ENCODE peak calls at places on chromosomes 3 and 15, in nine cellular contexts. K, P, V, Y, C, N, Q, E and D are unnamed samples.

GRCh38 chr3:181794036-181794790 is 82.5 kb downstream of the SOX2 start:
- DNase-seq in K (no peak), P (no peak), V (no peak), Y (no peak), C (no peak), N (no peak), Q (no peak), E (no peak), D (no peak)

GRCh38 chr15:100205549-100206295 is 136.1 kb downstream of the ADAMTS17 start:
- DNase-seq in K (no peak), P (no peak), V (no peak), Y (no peak), C (no peak), N (no peak), Q (no peak), E (no peak), D (no peak)

GRCh38 chr3:127680790-127681189 is 8.0 kb downstream of the ABTB1 start:
- DNase-seq in K (no peak), P (peak; percentile 78), V (no peak), Y (no peak), C (no peak), N (no peak), Q (no peak), E (no peak), D (no peak)

GRCh38 chr3:67646586-67647234 is 7.7 kb downstream of the SUCLG2 start:
- DNase-seq in K (peak; percentile 30), P (no peak), V (peak; percentile 30), Y (no peak), C (no peak), N (no peak), Q (no peak), E (no peak), D (peak; percentile 23)

GRCh38 chr3:55719508-55719907 is 232.4 kb upstream of the WNT5A start:
- DNase-seq in K (no peak), P (no peak), V (peak; percentile 26), Y (no peak), C (no peak), N (no peak), Q (no peak), E (no peak), D (peak; percentile 13)

GRCh38 chr3:42148982-42149432 is 57.9 kb downstream of the TRAK1 start:
- DNase-seq in K (peak; percentile 87), P (no peak), V (peak; percentile 86), Y (peak; percentile 51), C (peak; percentile 59), N (peak; percentile 47), Q (no peak), E (peak; percentile 82), D (peak; percentile 85)

GRCh38 chr3:63877737-63878393 is 14.2 kb downstream of the ATXN7 start:
- DNase-seq in K (no peak), P (no peak), V (peak; percentile 33), Y (no peak), C (peak; percentile 7), N (no peak), Q (no peak), E (no peak), D (no peak)

GRCh38 chr3:148794357-148794756 is 33.3 kb upstream of the CPB1 start:
- DNase-seq in K (no peak), P (no peak), V (no peak), Y (no peak), C (no peak), N (no peak), Q (no peak), E (no peak), D (no peak)

GRCh38 chr3:194072097-194072428 is 63.9 kb upstream of the HES1 start:
- DNase-seq in K (no peak), P (no peak), V (no peak), Y (no peak), C (no peak), N (no peak), Q (no peak), E (no peak), D (no peak)

GRCh38 chr3:84987709-84988504 is 29.1 kb downstream of the CADM2 start:
- DNase-seq in K (no peak), P (no peak), V (peak; percentile 0), Y (no peak), C (no peak), N (no peak), Q (no peak), E (no peak), D (no peak)

GRCh38 chr15:56772868-56773639 is 39.7 kb upstream of the ZNF280D start:
- DNase-seq in K (peak; percentile 65), P (no peak), V (no peak), Y (no peak), C (no peak), N (no peak), Q (no peak), E (no peak), D (peak; percentile 77)

GRCh38 chr15:74041777-74042435 is 40.4 kb downstream of the GOLGA6A start:
- DNase-seq in K (no peak), P (no peak), V (no peak), Y (no peak), C (no peak), N (no peak), Q (no peak), E (no peak), D (peak; percentile 24)
- TF ChIP-seq CTCF in K (no peak), P (no peak), V (no peak), Y (no peak), C (no peak), N (no peak), Q (no peak), E (no peak), D (no peak)

GRCh38 chr15:44029940-44030568 is 165.0 kb downstream of the FRMD5 start:
- DNase-seq in K (peak; percentile 85), P (no peak), V (peak; percentile 71), Y (no peak), C (no peak), N (no peak), Q (no peak), E (no peak), D (peak; percentile 30)
- TF ChIP-seq CTCF in K (peak; percentile 4), P (no peak), V (peak; percentile 3), Y (no peak), C (no peak), N (no peak), Q (no peak), E (no peak), D (no peak)

GRCh38 chr3:5438011-5438355 is 250.5 kb downstream of the EDEM1 start:
- DNase-seq in K (no peak), P (no peak), V (no peak), Y (no peak), C (no peak), N (no peak), Q (no peak), E (no peak), D (no peak)

GRCh38 chr3:5442786-5443138 is 255.3 kb downstream of the EDEM1 start:
- DNase-seq in K (no peak), P (no peak), V (no peak), Y (no peak), C (no peak), N (no peak), Q (no peak), E (no peak), D (no peak)

GRCh38 chr3:5444253-5444652 is 256.7 kb downstream of the EDEM1 start:
- DNase-seq in K (no peak), P (no peak), V (no peak), Y (no peak), C (no peak), N (no peak), Q (no peak), E (no peak), D (no peak)

GRCh38 chr3:5441401-5441800 is 253.9 kb downstream of the EDEM1 start:
- DNase-seq in K (no peak), P (no peak), V (no peak), Y (no peak), C (no peak), N (no peak), Q (no peak), E (no peak), D (no peak)

DNA sequence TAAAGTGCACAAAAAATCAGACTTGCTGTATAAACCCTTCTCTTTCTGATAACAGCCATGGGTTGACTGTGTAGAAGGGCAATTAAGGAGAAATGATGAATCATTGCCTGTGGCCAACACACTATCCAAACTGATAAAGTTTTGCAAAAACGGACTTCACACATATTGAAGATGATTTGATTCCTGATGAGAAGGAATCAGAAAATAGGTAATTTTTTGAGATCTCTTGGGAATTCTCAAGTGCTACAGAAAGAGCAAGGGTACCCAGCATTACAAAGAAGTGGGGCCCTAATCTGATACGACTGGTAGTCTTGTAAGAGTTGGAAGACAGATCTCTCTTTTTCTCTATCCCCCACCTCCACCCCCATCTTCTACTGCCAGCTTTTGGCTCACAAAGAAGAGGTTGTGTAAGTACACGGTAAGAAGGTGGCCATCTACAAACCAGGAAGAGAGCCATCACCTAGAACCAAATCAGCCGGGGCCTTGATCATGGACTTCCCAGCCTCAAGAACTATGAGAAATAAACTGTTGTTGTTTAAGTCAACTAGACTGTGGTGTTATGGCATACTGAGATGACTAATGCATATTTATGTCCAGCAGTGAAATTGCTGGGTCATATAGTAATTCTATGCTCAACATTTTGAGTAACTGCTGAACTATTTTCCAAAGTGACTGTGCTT is 254.7 kb downstream of the EDEM1 start:
- DNase-seq in K (no peak), P (no peak), V (no peak), Y (no peak), C (no peak), N (no peak), Q (no peak), E (no peak), D (no peak)
- TF ChIP-seq CTCF in K (no peak), P (no peak), V (no peak), Y (no peak), C (no peak), N (no peak), Q (no peak), E (no peak), D (no peak)

DNA sequence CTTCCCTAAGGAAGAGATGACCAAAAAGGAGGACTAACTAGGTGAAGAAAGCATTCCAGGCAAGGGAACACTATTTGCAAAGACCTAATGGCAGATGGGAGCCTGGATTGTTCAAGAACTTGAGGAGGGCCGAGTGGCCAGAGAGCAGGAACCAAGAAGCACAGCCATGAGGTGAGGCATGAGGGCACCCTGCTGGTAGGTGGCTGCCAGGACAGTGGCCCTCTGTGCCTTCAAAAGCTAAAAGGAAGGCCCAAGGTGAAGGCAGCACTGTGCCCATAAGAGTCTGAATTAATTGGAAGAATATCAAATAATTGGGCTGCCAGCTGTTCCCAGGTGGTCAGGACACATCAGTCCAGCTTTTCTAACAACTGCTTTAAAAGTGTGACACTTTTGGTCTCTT is 27.9 kb upstream of the CTDSPL start:
- DNase-seq in K (no peak), P (peak; percentile 29), V (no peak), Y (no peak), C (no peak), N (peak; percentile 25), Q (no peak), E (peak; percentile 50), D (no peak)
- TF ChIP-seq CTCF in K (peak; percentile 6), P (no peak), V (peak; percentile 25), Y (no peak), C (no peak), N (peak; percentile 41), Q (no peak), E (peak; percentile 22), D (peak; percentile 17)

GRCh38 chr15:25544076-25544475 is 105.3 kb upstream of the UBE3A start:
- DNase-seq in K (no peak), P (no peak), V (no peak), Y (no peak), C (no peak), N (no peak), Q (no peak), E (no peak), D (no peak)
- TF ChIP-seq CTCF in K (no peak), P (no peak), V (no peak), Y (no peak), C (no peak), N (no peak), Q (no peak), E (no peak), D (no peak)